ENCODE peak calls at places on chromosomes 7 and 10, in seven cellular contexts. C is cardiac muscle cell, D is IMR-90, I is A549, N is fibroblast of lung, H is upper lobe of right lung, Q is left lung. S is an unnamed sample.
A peak's percentile ranks its signal among the peaks of the same experiment; 100 is the strongest.

GRCh38 chr10:30029890-30030261 is 29.5 kb downstream of the JCAD start:
- DNase-seq in C (no peak), D (no peak), I (no peak), N (no peak), H (no peak), Q (no peak), S (no peak)

GRCh38 chr7:329691-330281 is 39.8 kb downstream of the FOXL3 start:
- DNase-seq in C (no peak), D (no peak), I (no peak), N (no peak), H (no peak), Q (no peak), S (peak; percentile 16)

GRCh38 chr7:128311003-128311402 is 32.7 kb downstream of the RBM28 start:
- DNase-seq in C (no peak), D (peak; percentile 43), I (no peak), N (no peak), H (no peak), Q (no peak), S (no peak)

GRCh38 chr10:92011560-92012214 is 88.1 kb downstream of the BTAF1 start:
- DNase-seq in C (no peak), D (peak; percentile 83), I (peak; percentile 57), N (peak; percentile 77), H (no peak), Q (no peak), S (no peak)

GRCh38 chr7:6479067-6479466 is 31.3 kb upstream of the DAGLB start:
- DNase-seq in C (no peak), D (no peak), I (no peak), N (no peak), H (no peak), Q (no peak), S (no peak)

GRCh38 chr10:61995093-61995492 is 93.6 kb downstream of the ARID5B start:
- DNase-seq in C (no peak), D (no peak), I (no peak), N (no peak), H (no peak), Q (no peak), S (no peak)

GRCh38 chr10:43120948-43121290 is 17.3 kb upstream of the CSGALNACT2 start:
- DNase-seq in C (no peak), D (peak; percentile 8), I (no peak), N (peak; percentile 17), H (peak; percentile 67), Q (peak; percentile 74), S (no peak)

GRCh38 chr10:59654007-59654406 is 55.6 kb downstream of the SLC16A9 start:
- DNase-seq in C (no peak), D (no peak), I (no peak), N (peak; percentile 39), H (no peak), Q (no peak), S (no peak)

GRCh38 chr10:120314426-120314825 is 142.6 kb upstream of the PLPP4 start:
- DNase-seq in C (no peak), D (no peak), I (no peak), N (no peak), H (no peak), Q (no peak), S (no peak)

GRCh38 chr10:52682766-52683165 is 89.8 kb downstream of the MBL2 start:
- DNase-seq in C (peak; percentile 20), D (no peak), I (no peak), N (no peak), H (no peak), Q (no peak), S (no peak)

GRCh38 chr10:970311-971149 is 17.7 kb upstream of the GTPBP4 start:
- DNase-seq in C (no peak), D (no peak), I (no peak), N (no peak), H (peak; percentile 63), Q (no peak), S (no peak)

GRCh38 chr10:72133517-72133916 is 45.2 kb upstream of the SPOCK2 start:
- DNase-seq in C (no peak), D (peak; percentile 83), I (no peak), N (peak; percentile 82), H (no peak), Q (no peak), S (no peak)

GRCh38 chr10:99537381-99538286 is 4.9 kb downstream of the NKX2-3 start:
- DNase-seq in C (no peak), D (no peak), I (no peak), N (no peak), H (no peak), Q (no peak), S (no peak)

GRCh38 chr10:45514283-45515270 is 140.6 kb downstream of the ALOX5 start:
- DNase-seq in C (no peak), D (peak; percentile 43), I (no peak), N (peak; percentile 26), H (no peak), Q (no peak), S (no peak)

GRCh38 chr7:28144266-28144665 is 36.3 kb downstream of the JAZF1 start:
- DNase-seq in C (peak; percentile 7), D (no peak), I (no peak), N (no peak), H (no peak), Q (no peak), S (no peak)

GRCh38 chr10:13188593-13188992 is 27.2 kb downstream of the MCM10 start:
- DNase-seq in C (no peak), D (no peak), I (no peak), N (no peak), H (no peak), Q (no peak), S (no peak)

DNA sequence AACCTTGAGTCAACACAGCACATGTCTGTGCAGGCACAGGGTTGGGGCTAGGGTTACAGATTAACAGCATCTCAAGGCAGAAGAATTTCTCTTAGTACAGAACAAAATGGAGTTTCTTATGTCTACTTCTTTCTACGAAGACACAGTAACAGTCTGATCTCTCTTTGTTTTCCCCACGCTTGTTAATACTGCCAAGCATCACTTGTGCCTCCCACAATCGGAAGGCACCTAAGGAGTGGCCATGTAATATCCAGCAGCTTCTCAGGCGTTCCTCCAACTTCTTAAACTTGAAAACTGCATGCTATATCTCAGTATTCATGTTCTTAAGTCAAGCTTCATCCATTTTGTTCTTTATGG is 2.9 kb upstream of the ATE1 start:
- DNase-seq in C (no peak), D (no peak), I (no peak), N (no peak), H (no peak), Q (no peak), S (no peak)
- H3K27ac ChIP-seq in C (peak overlapping the region; percentile 63), D (no peak overlapping the region), I (peak overlapping the region; percentile 97), N (no peak overlapping the region), H (no peak overlapping the region), Q (no peak overlapping the region), S (no peak overlapping the region)

DNA sequence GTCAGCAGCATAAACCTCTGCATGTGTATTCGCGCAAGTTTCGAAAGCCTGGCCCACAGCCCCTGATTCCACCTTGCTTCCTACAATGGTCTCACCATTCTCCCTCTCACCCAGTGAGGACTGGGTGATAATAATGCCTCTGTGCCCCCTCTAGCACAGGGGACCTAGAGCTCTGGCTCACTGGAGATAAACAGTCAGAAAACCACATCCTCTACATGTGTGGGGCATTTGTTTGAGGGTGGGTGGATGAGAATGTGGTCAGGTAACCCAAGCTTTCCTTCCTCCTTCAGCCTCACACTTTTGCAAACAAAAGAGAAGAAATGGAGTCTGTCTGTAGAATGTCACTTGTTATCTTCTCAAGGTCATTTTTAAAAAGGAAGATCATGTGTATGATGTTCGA is 373.5 kb downstream of the KCNMA1 start:
- DNase-seq in C (no peak), D (no peak), I (no peak), N (no peak), H (no peak), Q (no peak), S (no peak)
- H3K4me1 ChIP-seq in C (no peaks in the 10 kb centered on the region), D (peaks cover 4% of the 10 kb centered on the region), I (no peaks in the 10 kb centered on the region), N (no peaks in the 10 kb centered on the region), H (no peaks in the 10 kb centered on the region), Q (no peaks in the 10 kb centered on the region), S (no peaks in the 10 kb centered on the region)

GRCh38 chr7:149781921-149782320 is 8.5 kb upstream of the ZNF467 start:
- DNase-seq in C (no peak), D (no peak), I (no peak), N (no peak), H (no peak), Q (no peak), S (no peak)
- H3K27ac ChIP-seq in C (no peak overlapping the region), D (no peak overlapping the region), I (no peak overlapping the region), N (no peak overlapping the region), H (no peak overlapping the region), Q (no peak overlapping the region), S (no peak overlapping the region)

DNA sequence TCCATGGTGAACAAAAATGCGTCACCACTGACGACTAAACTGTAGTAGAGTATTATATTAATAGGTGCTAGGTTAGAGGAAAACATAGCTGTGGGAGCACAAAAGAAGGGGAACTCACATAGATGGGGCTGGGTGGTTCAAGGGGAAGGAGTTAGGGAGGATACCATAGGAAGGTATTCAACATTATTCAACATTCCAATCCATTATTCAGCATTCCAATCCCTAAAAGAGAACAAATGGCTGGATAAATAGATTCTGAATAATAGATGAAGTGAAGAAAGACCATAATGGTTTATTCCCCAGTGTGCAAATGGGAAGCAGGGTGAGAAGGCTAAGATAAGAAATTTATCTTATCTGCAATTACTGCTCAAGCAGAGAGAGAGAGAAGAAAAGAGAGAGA is 61.4 kb downstream of the AASS start:
- DNase-seq in C (no peak), D (no peak), I (no peak), N (peak; percentile 12), H (no peak), Q (no peak), S (no peak)
- H3K4me1 ChIP-seq in C (peaks cover 20% of the 10 kb centered on the region), D (no peaks in the 10 kb centered on the region), I (no peaks in the 10 kb centered on the region), N (no peaks in the 10 kb centered on the region), H (no peaks in the 10 kb centered on the region), Q (no peaks in the 10 kb centered on the region), S (no peaks in the 10 kb centered on the region)

GRCh38 chr7:2675256-2675764 is 12.7 kb upstream of the AMZ1 start:
- DNase-seq in C (no peak), D (no peak), I (no peak), N (no peak), H (no peak), Q (no peak), S (no peak)
- H3K27ac ChIP-seq in C (no peak overlapping the region), D (no peak overlapping the region), I (no peak overlapping the region), N (no peak overlapping the region), H (no peak overlapping the region), Q (no peak overlapping the region), S (no peak overlapping the region)

S was measured in pancreas.